ENCODE peak calls at places on chromosome 18, in eight cellular contexts. F is MM.1S; G is SK-N-SH; O is adrenal gland; N is fibroblast of the aortic adventitia; A is neural progenitor cell; W is A549; U is CD8-positive, alpha-beta T cell. H is an unnamed sample.

GRCh38 chr18:46343940-46344372 is 239.8 kb downstream of the HAUS1 start:
- DNase-seq in F (peak; percentile 91), G (no peak), O (peak; percentile 26), N (no peak), A (no peak), W (no peak), U (peak; percentile 44), H (no peak)

GRCh38 chr18:3305354-3305762 is 43.4 kb downstream of the MYL12B start:
- DNase-seq in F (no peak), G (no peak), O (no peak), N (peak; percentile 98), A (no peak), W (no peak), U (peak; percentile 15), H (no peak)

GRCh38 chr18:24461996-24462395 is 1.6 kb downstream of the HRH4 start:
- DNase-seq in F (no peak), G (no peak), O (no peak), N (no peak), A (no peak), W (no peak), U (no peak), H (no peak)

GRCh38 chr18:78784861-78785260 is 194.8 kb upstream of the SALL3 start:
- DNase-seq in F (no peak), G (no peak), O (no peak), N (no peak), A (no peak), W (no peak), U (no peak), H (no peak)

GRCh38 chr18:3330622-3331021 is 68.7 kb downstream of the MYL12B start:
- DNase-seq in F (no peak), G (no peak), O (no peak), N (no peak), A (no peak), W (no peak), U (no peak), H (no peak)

GRCh38 chr18:5895300-5895885 is at the start of gene TMEM200C:
- DNase-seq in F (peak; percentile 58), G (peak; percentile 86), O (peak; percentile 52), N (no peak), A (peak; percentile 90), W (no peak), U (no peak), H (no peak)

GRCh38 chr18:61924550-61924949 is 31.7 kb upstream of the RNF152 start:
- DNase-seq in F (peak; percentile 65), G (no peak), O (no peak), N (no peak), A (no peak), W (no peak), U (no peak), H (no peak)

GRCh38 chr18:10139783-10140410 is 226.1 kb downstream of the VAPA start:
- DNase-seq in F (no peak), G (no peak), O (no peak), N (no peak), A (no peak), W (peak; percentile 15), U (no peak), H (no peak)

GRCh38 chr18:49258938-49259337 is 201.5 kb downstream of the DYM start:
- DNase-seq in F (no peak), G (no peak), O (no peak), N (no peak), A (no peak), W (no peak), U (no peak), H (no peak)

GRCh38 chr18:58596265-58596681 is 32.6 kb downstream of the ALPK2 start:
- DNase-seq in F (no peak), G (peak; percentile 27), O (no peak), N (no peak), A (no peak), W (no peak), U (no peak), H (no peak)

DNA sequence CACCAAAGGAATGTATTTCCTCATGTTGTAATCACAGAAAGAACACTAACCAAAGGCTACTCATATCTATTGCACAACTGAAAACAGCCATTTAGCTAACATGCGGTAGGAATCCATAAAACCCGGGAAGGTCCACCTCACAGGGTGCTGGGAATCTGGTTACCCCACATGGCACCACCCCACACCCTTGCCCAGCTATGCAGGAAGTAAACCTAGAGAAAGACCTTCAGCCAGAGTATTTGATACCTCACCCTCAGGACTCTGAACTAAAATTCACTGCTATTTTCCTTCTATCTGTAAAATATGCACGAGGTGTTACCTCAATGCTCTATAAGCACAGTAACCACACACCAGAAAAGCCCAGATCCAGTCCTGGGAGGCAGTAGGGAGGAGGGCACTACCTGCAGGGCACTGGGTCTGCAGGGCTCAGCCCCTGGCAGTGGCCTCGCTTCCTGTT is 45.8 kb downstream of the PTPN2 start:
- DNase-seq in F (peak; percentile 28), G (peak; percentile 22), O (peak; percentile 50), N (peak; percentile 92), A (no peak), W (peak; percentile 65), U (no peak), H (no peak)
- H3K4me3 ChIP-seq in F (peak overlapping the region; percentile 39), G (no peak overlapping the region), O (peak overlapping the region; percentile 18), N (peak overlapping the region; percentile 45), A (no peak overlapping the region), W (peak overlapping the region; percentile 18), U (no peak overlapping the region), H (no peak overlapping the region)

GRCh38 chr18:77063256-77063655 is 69.3 kb downstream of the MBP start:
- DNase-seq in F (peak; percentile 76), G (no peak), O (no peak), N (peak; percentile 18), A (no peak), W (no peak), U (peak; percentile 82), H (no peak)

GRCh38 chr18:77062518-77063003 is 70.0 kb downstream of the MBP start:
- DNase-seq in F (peak; percentile 93), G (no peak), O (no peak), N (peak; percentile 62), A (no peak), W (no peak), U (peak; percentile 71), H (no peak)

GRCh38 chr18:77059294-77059916 is 73.2 kb downstream of the MBP start:
- DNase-seq in F (peak; percentile 56), G (peak; percentile 67), O (no peak), N (peak; percentile 80), A (peak; percentile 69), W (peak; percentile 44), U (no peak), H (no peak)

GRCh38 chr18:77061291-77061945 is 71.2 kb downstream of the MBP start:
- DNase-seq in F (no peak), G (no peak), O (no peak), N (peak; percentile 38), A (no peak), W (no peak), U (no peak), H (no peak)

DNA sequence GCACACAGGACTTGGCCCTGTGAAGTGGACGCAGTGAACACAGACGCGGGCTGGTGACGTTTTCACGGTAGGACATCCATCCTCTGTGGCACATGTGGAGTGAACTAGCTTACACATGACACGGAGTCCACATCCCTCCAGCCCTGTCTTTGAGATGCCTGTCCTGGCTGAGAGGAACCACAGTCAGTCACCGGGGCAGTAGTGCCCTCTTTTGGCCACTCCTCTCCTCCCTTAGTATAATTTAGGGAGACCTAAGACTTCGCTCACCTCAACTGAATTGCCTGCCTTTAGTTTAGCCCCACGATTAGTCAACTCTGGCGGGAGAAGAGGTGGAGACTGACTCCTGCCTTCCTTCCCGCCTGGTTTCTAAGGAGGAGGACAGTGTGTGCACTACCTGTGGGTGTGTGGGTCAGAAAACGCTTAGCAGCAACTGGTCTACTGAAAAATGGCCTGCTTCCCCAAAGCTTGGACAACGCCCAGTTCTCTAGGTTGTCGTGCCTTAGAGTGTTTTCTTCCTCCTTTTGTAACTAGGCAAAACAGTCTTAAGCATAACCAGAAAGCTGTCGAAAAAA is 70.6 kb downstream of the MBP start:
- DNase-seq in F (peak; percentile 39), G (no peak), O (no peak), N (no peak), A (peak; percentile 57), W (no peak), U (no peak), H (no peak)
- H3K4me3 ChIP-seq in F (no peak overlapping the region), G (no peak overlapping the region), O (no peak overlapping the region), N (no peak overlapping the region), A (no peak overlapping the region), W (no peak overlapping the region), U (no peak overlapping the region), H (no peak overlapping the region)

GRCh38 chr18:76480913-76481312 is 14.1 kb downstream of the ZNF516 start:
- DNase-seq in F (no peak), G (no peak), O (no peak), N (no peak), A (peak; percentile 43), W (peak; percentile 19), U (no peak), H (no peak)

GRCh38 chr18:76474824-76475223 is 20.2 kb downstream of the ZNF516 start:
- DNase-seq in F (no peak), G (no peak), O (no peak), N (no peak), A (no peak), W (no peak), U (no peak), H (no peak)

GRCh38 chr18:76479351-76480238 is 15.4 kb downstream of the ZNF516 start:
- DNase-seq in F (no peak), G (no peak), O (no peak), N (no peak), A (no peak), W (no peak), U (no peak), H (no peak)

GRCh38 chr18:76475450-76476203 is 19.4 kb downstream of the ZNF516 start:
- DNase-seq in F (no peak), G (peak; percentile 53), O (no peak), N (no peak), A (no peak), W (no peak), U (no peak), H (no peak)

DNA sequence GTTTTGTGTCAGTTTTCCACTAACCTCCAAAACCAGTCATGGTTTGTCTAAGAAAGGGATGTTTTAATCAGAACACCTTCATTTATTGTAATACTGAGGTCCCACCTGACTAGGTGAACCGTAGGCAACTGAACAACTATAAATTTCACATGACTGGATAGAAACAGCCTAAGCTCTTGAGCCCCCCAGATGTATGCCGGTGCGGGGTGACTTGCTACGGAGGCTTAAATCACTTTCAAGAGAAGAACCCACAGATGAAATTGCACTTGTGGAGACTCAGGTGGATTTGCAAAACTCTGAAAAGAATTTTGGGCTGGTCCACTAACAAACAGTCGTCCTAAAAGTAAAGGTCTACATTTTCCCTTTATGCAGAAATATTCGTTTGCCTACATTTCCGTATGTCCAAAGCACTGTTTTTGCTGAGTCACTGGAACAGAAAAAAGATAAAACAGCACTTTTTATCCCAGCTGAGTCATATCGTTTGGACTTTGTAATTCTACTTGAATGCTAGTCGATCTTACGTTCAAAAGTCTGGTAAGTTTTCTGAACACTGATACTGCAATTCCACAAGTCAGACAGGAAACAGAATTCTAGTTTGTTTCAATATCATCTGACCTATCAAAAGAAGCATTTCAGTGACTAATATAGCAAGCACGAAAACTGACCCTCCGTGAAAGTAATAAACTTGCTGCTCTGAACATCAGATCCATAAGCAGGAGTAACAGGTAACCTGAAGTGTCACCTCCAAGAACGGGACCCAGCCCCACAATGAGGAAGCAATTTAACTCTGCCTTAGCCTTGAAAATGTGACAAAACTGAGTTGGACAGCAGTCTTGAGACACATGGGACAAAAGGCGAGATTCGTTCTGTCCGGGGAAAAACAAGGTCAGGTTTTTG is 18.1 kb downstream of the ZNF516 start:
- DNase-seq in F (no peak), G (no peak), O (no peak), N (peak; percentile 97), A (no peak), W (peak; percentile 51), U (no peak), H (no peak)
- H3K4me3 ChIP-seq in F (no peak overlapping the region), G (peak overlapping the region; percentile 34), O (peak overlapping the region; percentile 54), N (peak overlapping the region; percentile 49), A (no peak overlapping the region), W (peak overlapping the region; percentile 44), U (no peak overlapping the region), H (no peak overlapping the region)

GRCh38 chr18:27540126-27540525 is 355.0 kb upstream of the CHST9 start:
- DNase-seq in F (no peak), G (no peak), O (no peak), N (no peak), A (peak; percentile 67), W (no peak), U (no peak), H (no peak)
- H3K4me3 ChIP-seq in F (no peak overlapping the region), G (no peak overlapping the region), O (no peak overlapping the region), N (no peak overlapping the region), A (no peak overlapping the region), W (no peak overlapping the region), U (no peak overlapping the region), H (no peak overlapping the region)

H was measured in NT2/D1.